ENCODE peak calls at places on chromosomes 4 and X, in five cellular contexts. M is HepG2, D is K562, Y is GM12878, O is HCT116. W is an unnamed sample.
A peak's percentile ranks its signal among the peaks of the same experiment; 100 is the strongest.

GRCh38 chr4:133156096-133156495 is 7.0 kb downstream of the PCDH10 start:
- DNase-seq in M (no peak), D (no peak), Y (no peak), O (no peak), W (no peak)

GRCh38 chr4:27916432-27917184 is 1056.0 kb downstream of the STIM2 start:
- DNase-seq in M (no peak), D (no peak), Y (no peak), O (no peak), W (no peak)

GRCh38 chr4:141132689-141133145 is 552 bp downstream of the RNF150 start:
- DNase-seq in M (no peak), D (no peak), Y (no peak), O (no peak), W (no peak)

GRCh38 chrX:110108381-110108796 is 105.5 kb downstream of the TMEM164 start:
- DNase-seq in M (no peak), D (no peak), Y (no peak), O (no peak), W (no peak)

GRCh38 chrX:140503714-140504351 is 1.0 kb downstream of the SOX3 start:
- DNase-seq in M (no peak), D (no peak), Y (no peak), O (no peak), W (peak; percentile 49)

GRCh38 chr4:86895692-86896488 is 3.7 kb upstream of the C4orf36 start:
- DNase-seq in M (peak; percentile 71), D (peak; percentile 72), Y (no peak), O (peak; percentile 61), W (no peak)

GRCh38 chrX:397575-397974 is 10.9 kb upstream of the PPP2R3B start:
- DNase-seq in M (no peak), D (no peak), Y (no peak), O (no peak), W (peak; percentile 59)

GRCh38 chr4:61332671-61333070 is 132.5 kb downstream of the ADGRL3 start:
- DNase-seq in M (no peak), D (no peak), Y (no peak), O (no peak), W (no peak)

GRCh38 chr4:168384437-168385141 is 66.0 kb upstream of the DDX60 start:
- DNase-seq in M (no peak), D (peak; percentile 42), Y (no peak), O (no peak), W (no peak)

GRCh38 chr4:10893417-10893816 is 208.8 kb upstream of the CLNK start:
- DNase-seq in M (no peak), D (no peak), Y (peak; percentile 7), O (no peak), W (peak; percentile 3)

GRCh38 chrX:100975212-100975611 is 5.7 kb downstream of the ARL13A start:
- DNase-seq in M (no peak), D (no peak), Y (no peak), O (no peak), W (no peak)

GRCh38 chr4:41024556-41025491 is 189.5 kb downstream of the APBB2 start:
- DNase-seq in M (no peak), D (peak; percentile 8), Y (no peak), O (peak; percentile 51), W (no peak)

GRCh38 chrX:111444881-111445280 is 32.9 kb upstream of the DCX start:
- DNase-seq in M (no peak), D (no peak), Y (no peak), O (no peak), W (no peak)

GRCh38 chr4:128517739-128518510 is 230.3 kb upstream of the PGRMC2 start:
- DNase-seq in M (peak; percentile 68), D (peak; percentile 89), Y (peak; percentile 94), O (peak; percentile 56), W (no peak)

GRCh38 chr4:102665527-102665926 is 95.2 kb downstream of the MANBA start:
- DNase-seq in M (no peak), D (no peak), Y (no peak), O (no peak), W (no peak)

GRCh38 chr4:80307774-80308465 is 27.6 kb upstream of the CFAP299 start:
- DNase-seq in M (no peak), D (peak; percentile 42), Y (no peak), O (no peak), W (no peak)

GRCh38 chrX:121365572-121366161 is 318.3 kb downstream of the GLUD2 start:
- DNase-seq in M (no peak), D (peak; percentile 11), Y (no peak), O (no peak), W (no peak)

GRCh38 chrX:136936183-136936549 is 55.6 kb upstream of the RBMX start:
- DNase-seq in M (no peak), D (no peak), Y (no peak), O (no peak), W (no peak)

GRCh38 chr4:176360446-176360845 is 40.7 kb downstream of the SPCS3 start:
- DNase-seq in M (no peak), D (no peak), Y (no peak), O (no peak), W (no peak)

GRCh38 chrX:129115104-129115503 is 408.2 kb downstream of the SMARCA1 start:
- DNase-seq in M (peak; percentile 45), D (peak; percentile 41), Y (no peak), O (peak; percentile 31), W (peak; percentile 60)

GRCh38 chr4:94410678-94411206 is 41.0 kb upstream of the PDLIM5 start:
- DNase-seq in M (peak; percentile 76), D (peak; percentile 28), Y (no peak), O (no peak), W (no peak)

GRCh38 chr4:187814737-187815465 is 180.7 kb upstream of the ZFP42 start:
- DNase-seq in M (no peak), D (peak; percentile 43), Y (no peak), O (no peak), W (no peak)

GRCh38 chr4:8267077-8267476 is 2.5 kb upstream of the HTRA3 start:
- DNase-seq in M (peak; percentile 52), D (peak; percentile 71), Y (no peak), O (peak; percentile 35), W (peak; percentile 83)

GRCh38 chrX:35016051-35016450 is 73.5 kb downstream of the FAM47B start:
- DNase-seq in M (no peak), D (no peak), Y (no peak), O (no peak), W (no peak)

GRCh38 chrX:74500555-74500954 is 79.3 kb downstream of the SLC16A2 start:
- DNase-seq in M (no peak), D (no peak), Y (no peak), O (no peak), W (no peak)

GRCh38 chr4:39068907-39069306 is 6.9 kb downstream of the KLHL5 start:
- DNase-seq in M (no peak), D (peak; percentile 11), Y (no peak), O (no peak), W (no peak)

GRCh38 chrX:96770315-96770714 is 85.7 kb downstream of the DIAPH2 start:
- DNase-seq in M (peak; percentile 0), D (peak; percentile 1), Y (no peak), O (no peak), W (no peak)

GRCh38 chrX:2401590-2402360 is 99.0 kb downstream of the DHRSX start:
- DNase-seq in M (peak; percentile 94), D (no peak), Y (no peak), O (peak; percentile 89), W (no peak)

GRCh38 chr4:106583567-106583966 is 215.0 kb upstream of the GIMD1 start:
- DNase-seq in M (no peak), D (no peak), Y (no peak), O (peak; percentile 22), W (no peak)

GRCh38 chrX:100980608-100981497 is 11.3 kb downstream of the ARL13A start:
- DNase-seq in M (peak; percentile 39), D (peak; percentile 6), Y (no peak), O (peak; percentile 73), W (no peak)

GRCh38 chrX:104430720-104431119 is 135.3 kb upstream of the IL1RAPL2 start:
- DNase-seq in M (no peak), D (no peak), Y (no peak), O (no peak), W (no peak)

GRCh38 chrX:19344661-19345060 is 934 bp downstream of the PDHA1 start:
- DNase-seq in M (no peak), D (peak; percentile 8), Y (no peak), O (no peak), W (no peak)

GRCh38 chr4:26692014-26692726 is 108.3 kb downstream of the TBC1D19 start:
- DNase-seq in M (no peak), D (peak; percentile 60), Y (no peak), O (no peak), W (no peak)

GRCh38 chrX:88746925-88747324 is at the start of gene CPXCR1:
- DNase-seq in M (no peak), D (no peak), Y (no peak), O (no peak), W (no peak)

GRCh38 chr4:168931215-168931650 is 78.8 kb downstream of the CBR4 start:
- DNase-seq in M (no peak), D (no peak), Y (no peak), O (no peak), W (no peak)

GRCh38 chr4:67714248-67714583 is 13.3 kb upstream of the UBA6 start:
- DNase-seq in M (no peak), D (peak; percentile 49), Y (no peak), O (no peak), W (no peak)
- H2AFZ ChIP-seq in M (no peak overlapping the region), D (no peak overlapping the region), Y (no peak overlapping the region), O (no peak overlapping the region), W (no peak overlapping the region)

GRCh38 chr4:113355550-113356371 is 306.3 kb downstream of the ANK2 start:
- DNase-seq in M (no peak), D (peak; percentile 12), Y (peak; percentile 98), O (peak; percentile 93), W (no peak)
- TF ChIP-seq SRF in M (no peak), D (no peak), Y (no peak), O (no peak), W (no peak)

GRCh38 chr4:174494731-174495130 is 27.6 kb downstream of the HPGD start:
- DNase-seq in M (no peak), D (no peak), Y (no peak), O (no peak), W (no peak)
- H2AFZ ChIP-seq in M (no peak overlapping the region), D (peak overlapping the region; percentile 8), Y (no peak overlapping the region), O (no peak overlapping the region), W (peak overlapping the region; percentile 84)

DNA sequence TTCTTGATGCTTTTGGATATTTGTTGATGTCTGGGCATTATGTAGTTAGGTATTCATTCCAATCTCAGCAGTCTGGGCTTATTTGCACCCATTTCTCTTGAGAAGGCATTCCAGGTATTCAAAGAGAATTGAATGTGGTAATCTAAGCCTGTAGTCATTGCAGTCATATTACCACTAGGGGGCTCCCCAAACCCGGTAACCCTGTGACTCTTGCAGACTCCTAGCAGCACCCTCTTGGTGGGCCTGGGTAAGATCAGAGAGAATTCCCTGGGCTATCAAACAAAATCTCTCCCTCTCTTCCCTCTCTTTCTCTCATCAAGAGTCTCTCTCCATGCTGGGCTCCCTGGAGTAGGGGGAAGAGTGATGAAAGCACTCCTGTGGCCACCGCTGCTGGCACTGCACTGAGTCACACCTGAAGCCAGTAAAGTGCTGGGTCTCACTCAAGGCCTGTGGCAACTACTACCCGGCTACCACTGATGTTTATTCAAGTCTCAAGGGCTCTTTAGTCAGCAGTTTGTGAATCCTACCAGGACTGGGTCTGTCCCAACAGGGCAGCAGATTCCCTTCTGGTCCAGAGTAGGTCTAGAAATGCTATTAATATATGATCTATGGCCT is 187.7 kb upstream of the NUDT10 start:
- DNase-seq in M (peak; percentile 16), D (peak; percentile 48), Y (peak; percentile 1), O (no peak), W (peak; percentile 15)
- TF ChIP-seq SRF in M (no peak), D (no peak), Y (no peak), O (no peak), W (no peak)